ENCODE peak calls at places on chromosomes 7 and 10, in six cellular contexts. F is foreskin fibroblast, W is NB4, O is astrocyte of the spinal cord, I is GM23338, S is lower leg skin. T is an unnamed sample.

GRCh38 chr10:98415710-98416077 is 712 bp upstream of the PYROXD2 start:
- DNase-seq in F (no peak), W (no peak), O (no peak), I (no peak), S (no peak), T (no peak)

GRCh38 chr7:29113384-29114102 is 32.8 kb downstream of the CPVL start:
- DNase-seq in F (no peak), W (peak), O (peak), I (peak), S (peak), T (no peak)

GRCh38 chr10:15084502-15084922 is 4.1 kb downstream of the ACBD7 start:
- DNase-seq in F (peak), W (no peak), O (peak), I (peak), S (no peak), T (no peak)

GRCh38 chr7:20474244-20474643 is 141.2 kb upstream of the ABCB5 start:
- DNase-seq in F (no peak), W (no peak), O (no peak), I (no peak), S (no peak), T (no peak)

GRCh38 chr7:1961776-1962276 is 270.9 kb downstream of the MAD1L1 start:
- DNase-seq in F (peak), W (peak), O (peak), I (no peak), S (no peak), T (no peak)

GRCh38 chr7:101550641-101551531 is 78.2 kb downstream of the MYL10 start:
- DNase-seq in F (no peak), W (peak), O (no peak), I (peak), S (peak), T (no peak)

GRCh38 chr10:92834981-92835380 is 13.3 kb upstream of the EXOC6 start:
- DNase-seq in F (no peak), W (no peak), O (peak), I (no peak), S (no peak), T (no peak)

GRCh38 chr10:36367362-36367761 is 725.3 kb upstream of the FZD8 start:
- DNase-seq in F (no peak), W (no peak), O (no peak), I (no peak), S (no peak), T (no peak)

GRCh38 chr10:92047215-92047614 is 123.6 kb downstream of the BTAF1 start:
- DNase-seq in F (no peak), W (no peak), O (no peak), I (no peak), S (no peak), T (no peak)

GRCh38 chr10:25683291-25683690 is 250.7 kb upstream of the MYO3A start:
- DNase-seq in F (no peak), W (no peak), O (no peak), I (no peak), S (no peak), T (no peak)

GRCh38 chr10:131076341-131076740 is 235.2 kb downstream of the TCERG1L start:
- DNase-seq in F (no peak), W (no peak), O (no peak), I (no peak), S (peak), T (no peak)

GRCh38 chr7:27739301-27739913 is 555 bp upstream of the TAX1BP1 start:
- DNase-seq in F (no peak), W (no peak), O (no peak), I (no peak), S (no peak), T (no peak)

GRCh38 chr10:7424315-7424714 is 13.5 kb upstream of the SFMBT2 start:
- DNase-seq in F (no peak), W (no peak), O (no peak), I (peak), S (no peak), T (no peak)

GRCh38 chr7:159065852-159066480 is 78.7 kb downstream of the VIPR2 start:
- DNase-seq in F (no peak), W (no peak), O (no peak), I (no peak), S (peak), T (no peak)

DNA sequence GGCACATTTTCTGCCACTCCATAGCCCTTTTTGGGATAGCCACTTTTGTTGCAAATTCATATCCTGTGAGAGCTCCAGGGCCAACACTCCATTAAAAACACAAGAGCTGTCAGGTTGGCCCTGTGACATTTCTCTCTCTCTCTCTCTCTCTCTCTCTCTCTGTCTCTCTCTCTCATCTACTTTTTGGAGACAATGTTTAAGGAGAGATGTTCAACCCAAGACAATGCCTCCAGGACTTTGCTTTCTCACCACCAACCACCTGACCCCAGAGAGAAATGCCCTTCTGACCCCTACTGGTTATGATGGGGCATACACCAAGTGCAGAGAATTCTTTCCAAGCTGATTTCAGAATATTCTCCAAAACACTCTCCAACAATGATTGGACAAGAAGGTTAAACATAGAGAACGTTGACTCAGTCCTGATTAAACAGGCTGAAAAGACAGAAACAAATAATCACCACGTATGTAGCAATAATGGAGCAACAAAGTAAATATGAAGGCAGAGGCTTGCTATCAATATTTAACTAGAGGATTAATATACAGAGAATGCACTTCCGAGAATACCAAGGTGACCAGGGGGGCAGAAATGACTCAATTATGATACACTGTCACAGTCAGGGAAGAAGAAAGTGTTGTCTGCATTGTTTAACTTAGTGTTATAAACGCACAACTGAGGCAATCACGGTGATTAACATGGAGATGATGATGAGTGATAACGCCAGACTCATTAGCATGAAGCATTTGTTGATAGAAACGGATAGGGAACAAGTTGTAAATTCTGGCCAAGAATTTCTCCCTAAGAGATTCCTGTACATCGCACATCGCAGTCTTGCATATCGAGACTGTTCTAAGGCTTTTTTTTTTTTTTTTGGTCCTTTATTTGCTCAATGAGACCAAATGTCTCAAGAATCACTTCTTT is 178.5 kb downstream of the NRP1 start:
- DNase-seq in F (peak), W (peak), O (peak), I (peak), S (no peak), T (no peak)
- TF ChIP-seq CTCF in F (peak), W (peak), O (peak), I (peak), S (no peak), T (no peak)

GRCh38 chr10:44369296-44369695 is 15.6 kb downstream of the CXCL12 start:
- DNase-seq in F (no peak), W (no peak), O (no peak), I (no peak), S (no peak), T (no peak)

GRCh38 chr10:44369851-44370250 is 15.0 kb downstream of the CXCL12 start:
- DNase-seq in F (peak), W (no peak), O (no peak), I (no peak), S (no peak), T (no peak)

GRCh38 chr10:44372181-44372580 is 12.7 kb downstream of the CXCL12 start:
- DNase-seq in F (no peak), W (no peak), O (no peak), I (no peak), S (no peak), T (no peak)

GRCh38 chr10:44373341-44373995 is 11.4 kb downstream of the CXCL12 start:
- DNase-seq in F (no peak), W (no peak), O (no peak), I (no peak), S (no peak), T (no peak)

DNA sequence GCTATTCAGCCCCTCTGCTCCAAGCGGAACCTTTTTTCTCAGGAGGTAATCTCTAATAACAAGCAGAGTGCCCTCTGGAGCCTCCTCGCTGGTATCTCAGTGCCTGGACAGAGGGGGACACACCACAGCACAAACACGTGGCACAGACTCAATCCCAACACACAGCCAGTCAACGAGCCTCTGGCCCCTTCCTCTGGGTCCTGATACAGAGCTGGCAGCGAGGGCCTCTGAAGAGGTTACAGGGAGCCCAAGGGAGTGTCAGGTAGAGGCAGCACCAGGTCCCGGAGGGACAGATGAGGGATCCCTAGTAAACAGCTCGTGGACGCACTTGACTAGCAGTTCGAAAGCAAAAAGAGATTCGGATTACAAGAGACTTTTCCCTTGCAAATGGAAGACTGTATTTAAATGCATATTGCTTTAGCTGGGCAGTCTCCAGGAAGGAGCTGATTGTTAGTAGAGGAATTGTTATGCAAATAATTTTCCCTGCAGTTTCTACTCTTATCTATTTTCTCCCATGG is 14.1 kb downstream of the CXCL12 start:
- DNase-seq in F (no peak), W (no peak), O (no peak), I (peak), S (no peak), T (no peak)
- TF ChIP-seq CTCF in F (no peak), W (no peak), O (no peak), I (no peak), S (no peak), T (no peak)

DNA sequence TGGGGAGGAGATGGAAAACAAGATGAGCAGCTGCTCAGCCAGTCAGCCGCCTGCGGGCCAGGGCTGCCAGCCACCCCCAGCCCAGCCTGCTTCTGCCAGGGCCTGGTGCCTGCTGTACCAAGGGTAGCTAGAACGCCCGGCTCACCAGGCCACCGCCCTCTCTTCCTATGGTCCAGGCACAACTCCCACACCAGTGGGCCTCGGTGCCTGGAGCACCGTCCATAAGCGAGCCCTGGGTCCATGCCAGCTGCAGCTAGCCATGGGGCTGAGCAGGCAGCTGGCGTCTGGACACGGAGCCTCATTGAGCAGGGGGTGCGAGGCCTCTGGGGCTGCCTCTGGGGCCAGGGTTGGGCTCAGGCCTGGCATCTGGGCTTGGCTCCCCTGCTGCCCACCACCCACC is 8.5 kb upstream of the RABGEF1 start:
- DNase-seq in F (no peak), W (no peak), O (no peak), I (no peak), S (no peak), T (no peak)
- TF ChIP-seq CTCF in F (no peak), W (no peak), O (no peak), I (no peak), S (no peak), T (no peak)

DNA sequence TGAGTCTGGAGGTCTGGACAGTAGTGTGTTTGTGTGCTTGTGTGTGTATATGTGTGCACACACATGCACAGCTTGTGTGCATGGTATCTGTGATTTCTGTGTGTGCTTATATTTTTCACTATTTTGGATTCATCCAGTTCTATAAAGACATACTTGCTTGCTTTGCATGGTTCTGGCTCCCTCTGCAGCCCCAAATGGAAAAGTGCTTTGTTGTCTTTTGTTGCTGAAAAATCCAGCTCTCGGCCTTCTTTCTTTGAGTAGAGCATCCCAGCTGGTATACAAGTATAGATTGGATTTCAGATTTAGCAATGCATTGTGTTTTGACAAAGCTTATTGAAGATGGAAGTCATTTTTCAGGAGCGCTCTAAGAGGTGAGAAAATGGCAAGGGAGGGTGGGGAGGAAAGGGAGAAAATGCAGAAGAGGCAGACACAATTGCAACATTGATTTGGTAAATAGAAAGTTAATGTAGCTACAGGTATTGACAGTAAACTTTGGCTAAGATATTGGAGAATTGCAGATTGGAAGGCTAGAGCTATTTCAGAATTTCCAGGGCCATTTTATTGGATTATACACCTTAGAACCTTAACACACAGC is 333.9 kb downstream of the AUTS2 start:
- DNase-seq in F (no peak), W (peak), O (peak), I (peak), S (no peak), T (no peak)
- TF ChIP-seq CTCF in F (peak), W (peak), O (peak), I (peak), S (no peak), T (no peak)

DNA sequence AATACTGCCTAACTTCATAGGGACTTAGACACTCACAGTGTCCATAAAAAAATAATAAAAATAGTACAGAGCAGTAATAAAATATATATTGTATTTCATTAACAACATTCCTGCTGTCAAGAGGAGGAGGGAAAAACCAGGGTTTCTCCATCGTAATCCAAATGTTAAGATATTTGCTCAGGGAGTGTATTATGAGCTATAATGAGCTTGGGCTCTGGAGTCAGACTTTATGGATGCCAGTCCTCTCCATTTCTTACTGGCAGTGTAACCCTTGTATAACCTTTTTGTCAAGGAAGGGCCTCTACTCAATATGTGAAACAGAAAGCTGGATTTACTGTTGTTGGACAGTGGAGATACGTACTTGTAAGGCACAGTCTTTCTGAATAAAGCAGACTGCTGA is 56.3 kb downstream of the ZNF277 start:
- DNase-seq in F (no peak), W (no peak), O (no peak), I (no peak), S (no peak), T (no peak)
- TF ChIP-seq CTCF in F (no peak), W (no peak), O (no peak), I (no peak), S (no peak), T (no peak)

DNA sequence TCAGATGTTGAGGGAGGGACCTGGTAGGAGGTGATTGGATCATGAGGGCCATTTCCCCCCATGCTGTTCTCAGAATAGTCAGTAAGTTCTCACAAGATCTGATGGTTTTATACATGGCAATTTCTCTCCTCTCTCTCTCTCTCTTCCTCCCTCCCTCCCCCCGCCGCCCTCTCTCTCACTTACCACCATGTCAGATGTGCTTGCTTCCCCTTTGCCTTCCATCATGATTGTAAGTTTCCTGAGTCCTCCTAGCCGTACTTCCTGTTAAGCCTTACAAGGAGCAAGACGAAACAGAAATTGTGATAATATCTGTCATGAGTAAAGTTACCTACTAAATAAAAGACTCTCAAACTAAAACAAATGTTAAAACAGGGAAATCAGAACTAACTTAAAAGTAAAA is 19.9 kb upstream of the GPR141 start:
- DNase-seq in F (no peak), W (peak), O (no peak), I (no peak), S (no peak), T (no peak)
- TF ChIP-seq CTCF in F (no peak), W (no peak), O (no peak), I (no peak), S (no peak), T (no peak)

DNA sequence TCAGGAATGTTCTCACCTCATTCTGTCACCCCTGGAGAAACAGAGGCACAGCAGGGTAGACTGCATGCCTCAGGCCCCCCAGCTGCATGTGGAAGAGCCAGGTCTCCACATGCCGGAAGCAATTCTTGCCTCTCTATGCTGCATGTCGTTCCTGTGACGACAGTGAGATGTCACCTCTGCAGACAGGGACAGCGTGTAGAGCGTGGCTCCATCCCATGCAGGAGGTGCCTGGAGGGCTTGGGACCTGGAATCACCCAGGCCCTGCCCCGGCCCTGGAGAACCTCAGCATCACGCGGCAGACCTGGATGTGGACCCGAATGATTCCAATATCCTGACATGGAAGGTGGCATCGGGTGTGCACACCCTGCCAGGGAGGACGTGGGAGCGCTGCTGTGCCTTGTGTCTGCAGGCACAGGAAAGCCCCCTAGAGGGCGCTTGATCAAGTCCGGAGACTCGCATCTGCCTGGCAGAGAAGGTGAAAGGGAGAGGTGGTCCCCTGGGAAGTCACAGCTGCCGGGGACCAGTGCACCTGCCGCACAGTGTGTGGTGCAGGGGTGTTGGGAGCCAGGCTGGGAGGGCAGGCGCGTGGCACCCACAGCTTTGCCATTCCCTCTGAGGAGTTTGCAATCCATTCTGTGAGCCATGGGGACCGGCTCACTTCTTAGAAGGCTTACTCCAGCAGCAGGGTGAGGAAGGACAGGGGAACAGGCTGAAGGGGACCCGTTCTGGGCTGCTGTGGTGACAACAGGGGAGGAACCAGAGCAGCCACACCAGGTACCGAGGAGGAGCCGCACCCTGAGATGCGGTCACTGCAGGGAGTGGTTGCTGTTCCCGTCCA is 45.3 kb upstream of the EN2 start:
- DNase-seq in F (no peak), W (peak), O (no peak), I (peak), S (no peak), T (no peak)
- TF ChIP-seq CTCF in F (peak), W (peak), O (peak), I (peak), S (no peak), T (no peak)

T was measured in omental fat pad.